ENCODE peak calls at places on chromosomes 7 and 10, in seven cellular contexts. One of them, this sample, is unnamed.

GRCh38 chr7:47771301-47771989 is 176.8 kb downstream of the PKD1L1 start:
- DNase-seq in activated CD8-positive, alpha-beta memory T cell treated with anti-CD3 and anti-CD28 coated beads for 24 hours: no peak
- DNase-seq in cardiac fibroblast: peak
- DNase-seq in astrocyte of the spinal cord: peak
- DNase-seq in left ventricle myocardium inferior: no peak
- DNase-seq in fibroblast of mammary gland: no peak
- DNase-seq in non-pigmented ciliary epithelial cell: no peak
- DNase-seq in this sample: no peak

GRCh38 chr7:34184466-34184865 is 279.1 kb downstream of the BMPER start:
- DNase-seq in astrocyte of the spinal cord: no peak
- DNase-seq in activated CD8-positive, alpha-beta memory T cell treated with anti-CD3 and anti-CD28 coated beads for 24 hours: no peak
- DNase-seq in left ventricle myocardium inferior: no peak
- DNase-seq in non-pigmented ciliary epithelial cell: no peak
- DNase-seq in cardiac fibroblast: peak
- DNase-seq in fibroblast of mammary gland: peak
- DNase-seq in this sample: no peak

GRCh38 chr10:109427421-109427820 is 495.9 kb downstream of the XPNPEP1 start:
- DNase-seq in fibroblast of mammary gland: no peak
- DNase-seq in non-pigmented ciliary epithelial cell: no peak
- DNase-seq in activated CD8-positive, alpha-beta memory T cell treated with anti-CD3 and anti-CD28 coated beads for 24 hours: no peak
- DNase-seq in astrocyte of the spinal cord: no peak
- DNase-seq in cardiac fibroblast: peak
- DNase-seq in left ventricle myocardium inferior: no peak
- DNase-seq in this sample: no peak

GRCh38 chr7:8115547-8116402 is 146.2 kb downstream of the ICA1 start:
- DNase-seq in astrocyte of the spinal cord: no peak
- DNase-seq in fibroblast of mammary gland: no peak
- DNase-seq in non-pigmented ciliary epithelial cell: no peak
- DNase-seq in activated CD8-positive, alpha-beta memory T cell treated with anti-CD3 and anti-CD28 coated beads for 24 hours: no peak
- DNase-seq in cardiac fibroblast: no peak
- DNase-seq in left ventricle myocardium inferior: no peak
- DNase-seq in this sample: no peak

GRCh38 chr10:84358743-84359142 is 30.4 kb downstream of the CCSER2 start:
- DNase-seq in left ventricle myocardium inferior: no peak
- DNase-seq in cardiac fibroblast: no peak
- DNase-seq in astrocyte of the spinal cord: no peak
- DNase-seq in activated CD8-positive, alpha-beta memory T cell treated with anti-CD3 and anti-CD28 coated beads for 24 hours: no peak
- DNase-seq in fibroblast of mammary gland: no peak
- DNase-seq in non-pigmented ciliary epithelial cell: no peak
- DNase-seq in this sample: no peak

GRCh38 chr7:82167568-82168314 is 275.8 kb downstream of the CACNA2D1 start:
- DNase-seq in astrocyte of the spinal cord: no peak
- DNase-seq in left ventricle myocardium inferior: no peak
- DNase-seq in activated CD8-positive, alpha-beta memory T cell treated with anti-CD3 and anti-CD28 coated beads for 24 hours: no peak
- DNase-seq in cardiac fibroblast: peak
- DNase-seq in non-pigmented ciliary epithelial cell: no peak
- DNase-seq in fibroblast of mammary gland: no peak
- DNase-seq in this sample: no peak

GRCh38 chr10:78520737-78521430 is 487.2 kb downstream of the RPS24 start:
- DNase-seq in activated CD8-positive, alpha-beta memory T cell treated with anti-CD3 and anti-CD28 coated beads for 24 hours: peak
- DNase-seq in cardiac fibroblast: peak
- DNase-seq in fibroblast of mammary gland: peak
- DNase-seq in non-pigmented ciliary epithelial cell: no peak
- DNase-seq in astrocyte of the spinal cord: peak
- DNase-seq in left ventricle myocardium inferior: no peak
- DNase-seq in this sample: no peak

GRCh38 chr10:49691588-49691987 is 12.1 kb downstream of the C10orf53 start:
- DNase-seq in left ventricle myocardium inferior: no peak
- DNase-seq in non-pigmented ciliary epithelial cell: no peak
- DNase-seq in fibroblast of mammary gland: no peak
- DNase-seq in activated CD8-positive, alpha-beta memory T cell treated with anti-CD3 and anti-CD28 coated beads for 24 hours: no peak
- DNase-seq in cardiac fibroblast: no peak
- DNase-seq in astrocyte of the spinal cord: no peak
- DNase-seq in this sample: no peak

GRCh38 chr10:79502561-79503309 is 9.6 kb upstream of the EIF5AL1 start:
- DNase-seq in cardiac fibroblast: peak
- DNase-seq in astrocyte of the spinal cord: no peak
- DNase-seq in non-pigmented ciliary epithelial cell: no peak
- DNase-seq in fibroblast of mammary gland: no peak
- DNase-seq in left ventricle myocardium inferior: no peak
- DNase-seq in activated CD8-positive, alpha-beta memory T cell treated with anti-CD3 and anti-CD28 coated beads for 24 hours: no peak
- DNase-seq in this sample: no peak

GRCh38 chr10:123349203-123349602 is 195.0 kb downstream of the BUB3 start:
- DNase-seq in activated CD8-positive, alpha-beta memory T cell treated with anti-CD3 and anti-CD28 coated beads for 24 hours: no peak
- DNase-seq in left ventricle myocardium inferior: no peak
- DNase-seq in astrocyte of the spinal cord: no peak
- DNase-seq in non-pigmented ciliary epithelial cell: no peak
- DNase-seq in fibroblast of mammary gland: no peak
- DNase-seq in cardiac fibroblast: no peak
- DNase-seq in this sample: no peak

GRCh38 chr10:3785849-3786290 is 861 bp upstream of the KLF6 start:
- DNase-seq in astrocyte of the spinal cord: peak
- DNase-seq in activated CD8-positive, alpha-beta memory T cell treated with anti-CD3 and anti-CD28 coated beads for 24 hours: peak
- DNase-seq in non-pigmented ciliary epithelial cell: no peak
- DNase-seq in cardiac fibroblast: peak
- DNase-seq in left ventricle myocardium inferior: no peak
- DNase-seq in fibroblast of mammary gland: peak
- DNase-seq in this sample: no peak

GRCh38 chr10:115941247-115941840 is 331.7 kb downstream of the GFRA1 start:
- DNase-seq in left ventricle myocardium inferior: no peak
- DNase-seq in astrocyte of the spinal cord: no peak
- DNase-seq in activated CD8-positive, alpha-beta memory T cell treated with anti-CD3 and anti-CD28 coated beads for 24 hours: no peak
- DNase-seq in fibroblast of mammary gland: no peak
- DNase-seq in non-pigmented ciliary epithelial cell: no peak
- DNase-seq in cardiac fibroblast: no peak
- DNase-seq in this sample: no peak

This sample was measured in glomerular endothelial cell.